ENCODE peak calls at places on chromosomes 1 and 21, in six cellular contexts. N is mesenchymal stem cell, F is mesendoderm, T is IMR-90, K is trophoblast cell, J is H1. S is an unnamed sample.

GRCh38 chr21:31180256-31181088 is 142.2 kb upstream of the KRTAP19-8 start:
- DNase-seq in N (peak; percentile 63), T (peak; percentile 54), F (peak; percentile 47), K (peak; percentile 61), J (no peak), S (no peak)

GRCh38 chr1:94514095-94514727 is 27.3 kb downstream of the F3 start:
- DNase-seq in F (peak; percentile 69), N (peak; percentile 55), J (no peak), T (peak; percentile 24), K (peak; percentile 45), S (peak; percentile 30)

GRCh38 chr1:165403835-165404482 is 41.0 kb downstream of the RXRG start:
- DNase-seq in N (peak; percentile 21), K (peak; percentile 53), F (peak; percentile 59), T (no peak), J (no peak), S (peak; percentile 24)

GRCh38 chr1:183180213-183180612 is 5.9 kb upstream of the LAMC2 start:
- DNase-seq in J (no peak), T (peak; percentile 85), F (no peak), N (peak; percentile 63), K (no peak), S (no peak)

GRCh38 chr1:111052246-111052645 is 87.6 kb downstream of the DRAM2 start:
- DNase-seq in K (peak; percentile 9), F (no peak), N (no peak), J (no peak), T (peak; percentile 19), S (no peak)

GRCh38 chr1:220767312-220768126 is 19.2 kb upstream of the MTARC1 start:
- DNase-seq in J (no peak), T (peak; percentile 53), K (peak; percentile 78), F (no peak), N (peak; percentile 71), S (no peak)

GRCh38 chr1:56710646-56711045 is 65.5 kb downstream of the PRKAA2 start:
- DNase-seq in N (peak; percentile 68), K (peak; percentile 71), J (no peak), F (no peak), T (peak; percentile 88), S (no peak)

GRCh38 chr1:216186816-216187215 is 236.4 kb downstream of the USH2A start:
- DNase-seq in F (no peak), N (peak; percentile 59), T (peak; percentile 41), J (no peak), K (peak; percentile 19), S (no peak)

GRCh38 chr1:69932760-69933159 is 272.6 kb downstream of the LRRC40 start:
- DNase-seq in K (no peak), T (no peak), J (no peak), F (peak; percentile 33), N (no peak), S (no peak)

GRCh38 chr1:6180215-6180577 is at the start of gene CHD5:
- DNase-seq in J (no peak), N (no peak), F (peak; percentile 69), K (no peak), T (no peak), S (peak; percentile 44)

GRCh38 chr1:20367626-20368025 is 77.0 kb downstream of the VWA5B1 start:
- DNase-seq in T (no peak), J (no peak), N (no peak), K (no peak), F (no peak), S (no peak)

GRCh38 chr1:20368866-20369545 is 78.3 kb downstream of the VWA5B1 start:
- DNase-seq in F (no peak), T (no peak), N (no peak), J (no peak), K (no peak), S (no peak)

GRCh38 chr1:20366766-20367602 is 76.3 kb downstream of the VWA5B1 start:
- DNase-seq in F (peak; percentile 91), K (peak; percentile 18), N (peak; percentile 54), J (peak; percentile 43), T (peak; percentile 45), S (no peak)

GRCh38 chr1:20365421-20366075 is 74.9 kb downstream of the VWA5B1 start:
- DNase-seq in F (no peak), K (no peak), J (no peak), N (no peak), T (no peak), S (no peak)

GRCh38 chr1:20366076-20366765 is 75.5 kb downstream of the VWA5B1 start:
- DNase-seq in J (no peak), N (no peak), K (no peak), F (no peak), T (peak; percentile 20), S (no peak)
- H3K4me3 ChIP-seq in J (peak overlapping the region; percentile 38), N (no peak overlapping the region), K (peak overlapping the region; percentile 36), F (no peak overlapping the region), T (peak overlapping the region; percentile 24), S (peak overlapping the region; percentile 82)

DNA sequence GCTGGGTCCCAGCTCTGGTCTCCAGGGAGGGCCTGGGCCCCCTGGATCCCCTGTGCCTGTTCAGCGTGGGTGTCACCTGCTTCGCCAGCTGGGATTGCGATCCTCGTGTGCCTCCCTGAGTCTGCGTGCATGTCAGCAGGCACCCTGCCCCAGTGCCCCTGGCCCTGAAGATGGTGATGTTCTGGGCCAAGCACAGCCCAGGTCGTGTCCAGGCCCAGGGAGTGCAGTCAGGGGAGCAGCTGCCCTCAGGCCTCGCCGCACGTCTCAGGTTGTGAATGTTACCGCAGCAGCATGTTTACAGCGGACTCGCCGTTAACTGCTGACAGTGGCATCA is 63.9 kb upstream of the DIP2A start:
- DNase-seq in N (no peak), F (no peak), K (no peak), T (no peak), J (no peak), S (no peak)
- H2BK5ac ChIP-seq in N (no peak overlapping the region), F (no peak overlapping the region), K (no peak overlapping the region), T (no peak overlapping the region), J (peak overlapping the region; percentile 55), S (no peak overlapping the region)

GRCh38 chr21:42756580-42757250 is 103.3 kb downstream of the PDE9A start:
- DNase-seq in N (no peak), T (no peak), F (no peak), K (no peak), J (no peak), S (no peak)
- H3K4me3 ChIP-seq in N (no peak overlapping the region), T (no peak overlapping the region), F (no peak overlapping the region), K (no peak overlapping the region), J (no peak overlapping the region), S (no peak overlapping the region)

GRCh38 chr1:86703696-86704455 is 500 bp upstream of the SH3GLB1 start:
- DNase-seq in F (peak; percentile 61), N (no peak), K (no peak), T (no peak), J (peak; percentile 9), S (peak; percentile 41)
- H2BK5ac ChIP-seq in F (no peak overlapping the region), N (peak overlapping the region; percentile 88), K (no peak overlapping the region), T (peak overlapping the region; percentile 15), J (no peak overlapping the region), S (peak overlapping the region; percentile 96)

GRCh38 chr1:214071469-214071868 is 83.7 kb downstream of the PROX1 start:
- DNase-seq in F (no peak), T (no peak), J (no peak), K (no peak), N (no peak), S (no peak)
- H3K4me3 ChIP-seq in F (no peak overlapping the region), T (no peak overlapping the region), J (no peak overlapping the region), K (no peak overlapping the region), N (no peak overlapping the region), S (no peak overlapping the region)

GRCh38 chr1:47725000-47725731 is 272.0 kb downstream of the TRABD2B start:
- DNase-seq in F (peak; percentile 69), J (no peak), N (no peak), K (peak; percentile 16), T (no peak), S (no peak)

GRCh38 chr1:47725732-47726495 is 271.3 kb downstream of the TRABD2B start:
- DNase-seq in T (peak; percentile 63), K (peak; percentile 79), J (no peak), N (peak; percentile 67), F (peak; percentile 86), S (peak; percentile 69)

GRCh38 chr1:47722101-47722500 is 275.1 kb downstream of the TRABD2B start:
- DNase-seq in N (no peak), T (no peak), J (no peak), K (no peak), F (no peak), S (no peak)

GRCh38 chr1:47724427-47724999 is 272.7 kb downstream of the TRABD2B start:
- DNase-seq in N (no peak), F (no peak), K (no peak), T (no peak), J (no peak), S (no peak)

DNA sequence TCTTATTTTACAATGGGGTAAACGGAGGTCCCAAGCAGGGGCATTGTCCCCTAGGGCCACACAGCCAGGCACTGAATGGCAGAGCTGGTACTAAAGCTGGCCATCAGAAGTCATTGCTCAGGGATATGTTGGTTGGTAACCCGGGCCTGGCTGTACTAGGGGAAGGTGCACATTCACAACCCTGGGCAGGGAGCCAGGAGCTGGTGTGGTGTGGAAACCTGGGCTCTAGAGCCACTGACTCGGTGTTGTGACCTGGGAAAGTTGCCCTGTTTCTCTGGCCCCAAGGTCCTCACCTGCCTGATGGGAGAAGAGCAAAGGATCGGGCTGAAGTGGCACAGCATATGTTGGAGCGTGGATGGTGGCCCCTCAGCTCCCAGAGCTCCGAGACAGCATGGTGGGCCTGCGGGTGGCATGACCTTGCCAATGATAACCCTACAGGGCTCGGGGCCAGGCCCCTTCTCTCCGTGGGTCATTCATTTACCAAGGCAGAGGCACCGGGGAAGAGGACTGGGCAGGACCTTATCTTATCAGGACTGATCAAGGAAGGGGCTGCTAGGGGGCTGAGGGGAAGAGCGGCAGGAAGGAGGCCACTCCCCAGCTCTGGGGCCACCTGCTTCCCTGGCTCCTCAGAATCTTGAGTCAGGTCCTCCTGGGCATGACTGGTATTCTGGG is 274.1 kb downstream of the TRABD2B start:
- DNase-seq in K (no peak), N (no peak), F (no peak), J (no peak), T (no peak), S (no peak)
- H2BK5ac ChIP-seq in K (no peak overlapping the region), N (no peak overlapping the region), F (no peak overlapping the region), J (no peak overlapping the region), T (no peak overlapping the region), S (no peak overlapping the region)

GRCh38 chr1:117613249-117613968 is 7.6 kb downstream of the TENT5C start:
- DNase-seq in J (no peak), K (no peak), F (no peak), T (no peak), N (peak; percentile 53), S (no peak)
- H3K4me3 ChIP-seq in J (no peak overlapping the region), K (no peak overlapping the region), F (no peak overlapping the region), T (no peak overlapping the region), N (no peak overlapping the region), S (no peak overlapping the region)

DNA sequence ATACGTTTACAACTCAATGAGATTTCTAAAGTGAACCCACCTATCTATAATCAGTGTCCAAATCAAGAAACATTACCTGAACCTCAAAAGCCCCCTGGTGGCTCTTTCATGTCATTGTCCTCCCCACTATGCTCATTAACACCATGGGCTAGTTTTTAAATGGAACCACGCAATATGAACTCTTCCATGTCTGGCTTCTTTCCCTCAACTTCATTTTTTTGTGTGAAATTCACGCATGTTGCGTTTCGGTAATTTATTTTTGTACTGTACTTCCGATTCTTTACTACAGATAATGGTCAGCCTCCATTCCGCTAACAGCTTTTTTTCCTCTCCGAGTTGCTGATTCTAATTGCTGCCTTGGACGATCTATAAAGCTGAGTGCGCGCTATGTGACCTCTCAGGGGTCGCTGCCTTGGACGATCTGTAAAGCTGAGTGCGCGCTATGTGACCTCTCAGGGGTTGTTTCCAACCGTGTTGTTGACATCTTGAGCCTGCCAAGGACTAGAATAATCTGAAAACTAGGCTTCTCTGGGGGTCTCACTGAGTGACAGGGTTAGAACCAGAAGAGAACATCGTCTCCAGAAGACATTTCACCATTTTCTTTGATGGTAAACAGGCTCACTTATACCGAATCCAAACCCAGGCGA is 1.1 kb upstream of the CACYBP start:
- DNase-seq in J (no peak), K (peak; percentile 82), T (peak; percentile 36), N (peak; percentile 64), F (peak; percentile 75), S (peak; percentile 59)
- H2BK5ac ChIP-seq in J (peak overlapping the region; percentile 99), K (peak overlapping the region; percentile 93), T (peak overlapping the region; percentile 94), N (peak overlapping the region; percentile 90), F (no peak overlapping the region), S (peak overlapping the region; percentile 43)